ENCODE peak calls at places on chromosomes 1 and 21, in nine cellular contexts. C is OCI-LY7, G is aorta, M is body of pancreas, P is mesenchymal stem cell, Z is neuronal stem cell, T is cardiac muscle cell, I is colonic mucosa, U is left ventricle myocardium inferior. N is an unnamed sample. For H3K4me1, the result is how much of the 10 kb centered on the place peaks cover.

GRCh38 chr1:196302981-196303380 is 305.3 kb downstream of the KCNT2 start:
- DNase-seq in I (no peak), T (no peak), M (no peak), C (no peak), G (no peak), U (no peak), P (no peak), Z (peak), N (no peak)

GRCh38 chr21:38987551-38988210 is 182.0 kb downstream of the ETS2 start:
- DNase-seq in U (no peak), I (no peak), G (peak), Z (no peak), C (no peak), P (peak), T (no peak), M (no peak), N (no peak)

GRCh38 chr1:31531177-31532000 is 44.9 kb upstream of the TINAGL1 start:
- DNase-seq in I (no peak), G (no peak), M (no peak), Z (no peak), T (no peak), C (no peak), P (peak), U (no peak), N (no peak)

GRCh38 chr1:99727575-99728190 is 38.8 kb downstream of the FRRS1 start:
- DNase-seq in U (no peak), P (peak), I (no peak), M (no peak), C (no peak), G (no peak), T (no peak), Z (no peak), N (no peak)

GRCh38 chr1:205680073-205680851 is at the start of gene SLC45A3:
- DNase-seq in I (peak), C (peak), G (no peak), M (peak), U (peak), P (no peak), T (peak), Z (peak), N (peak)

GRCh38 chr1:201260648-201261311 is 22.5 kb upstream of the PKP1 start:
- DNase-seq in G (no peak), P (no peak), Z (no peak), I (no peak), U (no peak), T (no peak), M (no peak), C (no peak), N (no peak)

GRCh38 chr1:72724951-72725863 is 442.9 kb upstream of the NEGR1 start:
- DNase-seq in T (peak), M (no peak), C (no peak), G (peak), U (no peak), I (no peak), P (no peak), Z (peak), N (peak)

GRCh38 chr1:93979718-93980319 is 70.6 kb upstream of the GCLM start:
- DNase-seq in P (peak), U (peak), G (no peak), M (peak), I (peak), T (no peak), Z (no peak), C (no peak), N (no peak)

GRCh38 chr1:11180342-11180744 is 8.8 kb upstream of the ANGPTL7 start:
- DNase-seq in C (no peak), M (no peak), I (no peak), Z (no peak), G (no peak), U (no peak), P (peak), T (no peak), N (no peak)

DNA sequence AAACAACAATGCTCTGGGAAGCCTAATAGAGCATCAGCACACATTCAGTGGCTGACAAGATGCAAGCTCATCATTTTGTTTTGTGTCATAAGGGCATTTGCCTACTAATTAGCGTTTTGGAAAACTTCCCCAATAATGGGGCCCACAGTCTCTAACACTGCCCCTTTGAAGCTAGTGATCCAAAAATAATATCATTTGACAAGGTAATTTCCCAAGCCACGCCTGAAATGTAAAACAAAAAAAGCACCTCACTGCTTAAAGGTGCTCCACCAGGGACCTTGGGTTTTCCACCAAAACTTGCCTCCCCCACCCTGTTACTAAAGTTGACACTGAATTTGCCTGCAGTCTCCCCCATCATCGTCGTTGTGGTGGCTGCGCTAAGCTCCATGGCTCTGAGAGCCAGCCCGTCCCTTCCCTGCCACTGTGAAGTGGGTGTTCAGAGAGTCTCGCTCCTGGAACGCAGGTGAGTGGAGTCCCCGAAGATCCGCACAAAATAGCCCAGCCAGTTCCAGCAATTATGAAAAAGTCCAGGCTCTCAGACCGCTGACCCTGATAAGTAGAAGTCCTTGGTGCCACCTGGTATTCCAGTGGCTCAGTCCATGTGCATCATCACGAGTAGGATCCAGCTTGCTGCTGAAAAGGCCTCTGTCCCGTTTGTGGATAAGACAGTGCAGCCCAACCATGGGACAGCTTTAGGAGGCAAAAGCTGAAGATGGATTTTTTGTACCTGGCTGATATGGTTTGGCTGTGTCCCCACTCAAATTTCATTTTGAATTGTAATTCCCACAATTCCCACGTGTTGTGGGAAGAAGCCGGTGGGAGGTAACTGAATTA is 52.2 kb downstream of the RAB3GAP2 start:
- DNase-seq in Z (no peak), P (no peak), T (no peak), G (no peak), I (no peak), U (no peak), C (no peak), M (no peak), N (no peak)
- H3K4me1 ChIP-seq in Z (under half), P (under half), T (under half), G (under half), I (under half), U (under half), C (under half), M (under half), N (under half)

GRCh38 chr1:171405391-171405714 is 80.0 kb upstream of the PRRC2C start:
- DNase-seq in M (no peak), C (no peak), G (no peak), T (no peak), I (no peak), Z (no peak), P (no peak), U (no peak), N (no peak)
- H3K4me1 ChIP-seq in M (under half), C (under half), G (under half), T (under half), I (under half), Z (under half), P (under half), U (under half), N (under half)

GRCh38 chr1:165849336-165850133 is 22.1 kb downstream of the UCK2 start:
- DNase-seq in G (no peak), I (no peak), U (no peak), C (no peak), M (no peak), T (no peak), P (no peak), Z (no peak), N (no peak)

GRCh38 chr1:165854101-165854845 is 26.9 kb downstream of the UCK2 start:
- DNase-seq in M (no peak), I (no peak), P (peak), T (peak), C (no peak), U (no peak), Z (no peak), G (no peak), N (no peak)

GRCh38 chr1:165852896-165853295 is 25.5 kb downstream of the UCK2 start:
- DNase-seq in M (no peak), Z (no peak), C (no peak), I (no peak), T (no peak), U (no peak), P (no peak), G (no peak), N (no peak)

GRCh38 chr1:165853528-165854075 is 26.2 kb downstream of the UCK2 start:
- DNase-seq in I (no peak), P (no peak), G (no peak), U (no peak), Z (no peak), M (no peak), C (no peak), T (no peak), N (no peak)

DNA sequence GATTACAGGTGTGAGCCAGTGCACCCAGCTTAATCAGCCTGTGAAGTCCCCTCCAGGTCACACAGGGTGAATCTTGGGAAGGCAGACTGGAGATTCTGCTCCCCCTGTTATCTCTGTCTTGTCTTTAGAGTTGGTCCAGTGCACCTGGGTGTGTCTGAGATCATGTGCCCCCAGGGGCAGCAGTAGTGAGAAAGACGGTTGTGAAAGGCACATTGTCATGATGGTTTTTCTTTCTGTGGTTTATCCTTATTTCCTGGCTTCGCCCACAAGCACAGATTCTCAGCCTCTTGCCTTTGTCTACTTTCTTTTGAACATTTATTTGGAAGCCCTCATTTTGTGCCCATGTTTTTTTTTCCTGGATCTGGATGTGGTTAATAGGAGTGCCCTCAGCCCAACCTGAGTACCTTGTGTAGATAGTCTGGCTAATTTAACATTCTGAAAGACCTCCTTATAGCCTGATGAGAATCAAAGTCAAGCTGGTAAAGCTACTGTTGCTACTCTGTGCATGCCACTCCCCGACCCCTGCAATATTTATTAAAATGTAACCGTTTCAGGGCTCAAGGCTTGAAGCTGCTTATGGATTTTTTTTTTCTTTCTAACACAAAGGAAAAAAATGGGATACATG is 23.7 kb downstream of the UCK2 start:
- DNase-seq in C (peak), I (no peak), M (no peak), G (no peak), T (no peak), U (no peak), P (peak), Z (no peak), N (no peak)
- H3K4me1 ChIP-seq in C (under half), I (under half), M (under half), G (under half), T (under half), U (under half), P (under half), Z (under half), N (under half)

GRCh38 chr1:244854175-244854574 is 10.2 kb downstream of the HNRNPU start:
- DNase-seq in C (no peak), G (no peak), T (no peak), P (no peak), U (no peak), I (no peak), Z (no peak), M (no peak), N (no peak)
- H3K4me1 ChIP-seq in C (under half), G (under half), T (under half), P (under half), U (half or more), I (under half), Z (under half), M (half or more), N (under half)

DNA sequence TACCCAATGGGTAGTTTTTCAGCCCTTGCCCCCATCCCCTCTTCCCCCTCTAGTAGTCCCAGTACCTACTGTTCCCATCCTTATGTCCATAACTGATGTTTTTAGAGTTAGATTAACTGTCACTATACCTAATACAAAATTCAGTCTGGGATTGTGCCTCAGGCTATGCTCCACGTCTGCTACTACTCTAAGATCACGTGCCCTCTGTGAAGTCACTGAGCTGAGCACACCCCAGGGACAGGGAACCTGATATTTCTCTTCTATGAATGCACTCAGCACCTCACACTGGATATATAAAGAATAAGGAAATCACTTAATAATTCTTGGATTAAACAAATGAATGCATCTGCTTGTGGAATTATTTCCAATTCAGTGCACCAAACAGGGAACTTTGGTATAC is 308.0 kb downstream of the SMYD3 start:
- DNase-seq in M (no peak), U (no peak), T (no peak), I (no peak), P (peak), G (no peak), Z (no peak), C (no peak), N (no peak)
- H3K4me1 ChIP-seq in M (under half), U (under half), T (under half), I (under half), P (under half), G (under half), Z (under half), C (under half), N (under half)

GRCh38 chr1:64894438-64895196 is 71.7 kb downstream of the JAK1 start:
- DNase-seq in I (no peak), T (no peak), Z (no peak), P (no peak), C (no peak), M (peak), U (no peak), G (no peak), N (no peak)
- H3K4me1 ChIP-seq in I (under half), T (under half), Z (under half), P (under half), C (half or more), M (half or more), U (half or more), G (under half), N (half or more)

GRCh38 chr1:184545601-184546000 is 158.8 kb downstream of the C1orf21 start:
- DNase-seq in U (no peak), I (no peak), T (no peak), G (no peak), Z (no peak), P (peak), C (no peak), M (no peak), N (no peak)

GRCh38 chr1:184536246-184536985 is 149.6 kb downstream of the C1orf21 start:
- DNase-seq in G (no peak), M (no peak), T (no peak), C (no peak), Z (no peak), I (no peak), P (no peak), U (no peak), N (no peak)

GRCh38 chr1:184539580-184539979 is 152.8 kb downstream of the C1orf21 start:
- DNase-seq in G (no peak), I (no peak), Z (no peak), U (no peak), M (no peak), P (no peak), C (no peak), T (no peak), N (no peak)

GRCh38 chr1:184542291-184542690 is 155.5 kb downstream of the C1orf21 start:
- DNase-seq in T (no peak), P (no peak), I (no peak), M (no peak), G (no peak), Z (no peak), C (no peak), U (no peak), N (no peak)

DNA sequence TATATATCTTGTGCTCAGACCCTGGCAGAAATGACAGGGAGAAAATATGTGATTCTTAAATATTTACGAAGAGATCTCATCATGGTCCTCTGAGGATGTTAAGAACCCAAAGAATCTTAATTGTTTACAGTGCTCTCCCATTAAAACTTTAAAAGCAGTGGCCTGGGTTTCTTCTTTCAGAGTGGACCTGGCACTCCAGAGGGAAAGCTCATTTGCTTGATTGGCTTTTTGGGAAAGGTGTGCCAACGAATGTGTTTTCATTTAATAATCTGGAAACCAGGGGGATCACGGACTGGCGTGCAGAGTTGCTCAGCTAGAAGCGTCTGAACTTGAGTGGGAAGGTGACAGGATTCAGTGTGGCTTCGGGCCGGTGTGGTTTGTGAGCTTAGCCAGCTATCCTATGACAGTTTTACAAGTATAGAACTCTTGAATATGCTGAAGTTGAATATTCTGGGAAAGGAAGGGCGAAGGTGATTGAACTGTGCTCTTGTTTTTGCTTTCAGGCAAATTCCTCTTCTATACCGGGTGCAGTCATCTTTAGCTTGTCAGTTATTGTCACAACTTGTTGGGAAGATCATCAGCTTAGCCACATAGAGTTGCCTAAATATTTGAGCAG is 154.8 kb downstream of the C1orf21 start:
- DNase-seq in Z (no peak), T (peak), I (no peak), M (no peak), C (no peak), P (peak), U (no peak), G (no peak), N (no peak)
- H3K4me1 ChIP-seq in Z (under half), T (under half), I (under half), M (under half), C (under half), P (under half), U (under half), G (under half), N (under half)

GRCh38 chr1:116544588-116545358 is 26.1 kb downstream of the CD58 start:
- DNase-seq in U (no peak), T (no peak), P (no peak), C (no peak), Z (no peak), G (no peak), M (no peak), I (no peak), N (no peak)
- H3K4me1 ChIP-seq in U (under half), T (under half), P (under half), C (under half), Z (under half), G (under half), M (under half), I (under half), N (under half)

GRCh38 chr1:39214021-39214713 is 9.7 kb downstream of the MACF1 start:
- DNase-seq in T (peak), P (peak), U (peak), Z (peak), I (no peak), M (peak), C (no peak), G (no peak), N (peak)
- H3K4me1 ChIP-seq in T (under half), P (under half), U (half or more), Z (under half), I (under half), M (under half), C (half or more), G (under half), N (half or more)

N was measured in lower lobe of right lung.